ENCODE peak calls at places on chromosome 14, in nine cellular contexts. G, X, H, I, D, R, J, A and W are unnamed samples.

GRCh38 chr14:49303952-49304516 is 282.1 kb downstream of the RPS29 start:
- DNase-seq in X (peak), A (peak), D (peak), R (no peak), H (no peak), I (peak), J (no peak), G (no peak), W (no peak)

GRCh38 chr14:55731881-55732498 is 152.0 kb downstream of the KTN1 start:
- DNase-seq in R (no peak), D (no peak), H (peak), J (no peak), X (peak), I (peak), A (peak), G (no peak), W (no peak)

GRCh38 chr14:72888636-72889201 is 5.2 kb downstream of the DPF3 start:
- DNase-seq in I (peak), G (no peak), H (no peak), D (peak), J (no peak), R (no peak), X (no peak), A (no peak), W (no peak)

GRCh38 chr14:64993263-64993662 is 6.6 kb downstream of the FNTB start:
- DNase-seq in A (no peak), H (no peak), R (no peak), D (no peak), X (no peak), G (no peak), J (no peak), I (no peak), W (no peak)

GRCh38 chr14:94370524-94370910 is 17.9 kb downstream of the SERPINA1 start:
- DNase-seq in X (no peak), J (no peak), H (peak), I (no peak), A (no peak), R (no peak), G (peak), D (no peak), W (no peak)

GRCh38 chr14:100429537-100429936 is 106.4 kb downstream of the SLC25A47 start:
- DNase-seq in I (no peak), X (no peak), D (no peak), G (peak), R (no peak), A (no peak), J (no peak), H (no peak), W (no peak)

GRCh38 chr14:68780358-68781160 is 12.3 kb downstream of the ZFP36L1 start:
- DNase-seq in D (no peak), H (peak), G (peak), J (peak), I (peak), A (peak), R (no peak), X (no peak), W (no peak)

GRCh38 chr14:49972199-49972671 is 79.4 kb downstream of the ARF6 start:
- DNase-seq in R (peak), X (no peak), H (peak), J (peak), A (peak), D (peak), G (no peak), I (peak), W (no peak)

GRCh38 chr14:50944647-50945413 is 547 bp upstream of the PYGL start:
- DNase-seq in I (peak), R (peak), D (no peak), J (no peak), A (peak), H (peak), G (peak), X (peak), W (no peak)

GRCh38 chr14:102825307-102826095 is 48.3 kb downstream of the TRAF3 start:
- DNase-seq in A (no peak), R (no peak), J (no peak), G (no peak), X (no peak), D (no peak), I (no peak), H (no peak), W (no peak)

GRCh38 chr14:22541721-22542120 is 47.3 kb downstream of the DAD1 start:
- DNase-seq in R (no peak), X (no peak), J (no peak), H (no peak), A (no peak), G (no peak), I (no peak), D (no peak), W (no peak)

GRCh38 chr14:22540811-22541360 is 48.1 kb downstream of the DAD1 start:
- DNase-seq in D (no peak), J (no peak), I (no peak), G (no peak), H (no peak), A (no peak), R (no peak), X (no peak), W (no peak)

GRCh38 chr14:22538671-22539228 is 50.3 kb downstream of the DAD1 start:
- DNase-seq in X (no peak), R (no peak), J (no peak), G (no peak), H (no peak), A (no peak), I (no peak), D (no peak), W (no peak)

GRCh38 chr14:22540286-22540685 is 48.7 kb downstream of the DAD1 start:
- DNase-seq in G (no peak), A (no peak), R (no peak), J (no peak), H (no peak), I (no peak), D (no peak), X (no peak), W (no peak)

DNA sequence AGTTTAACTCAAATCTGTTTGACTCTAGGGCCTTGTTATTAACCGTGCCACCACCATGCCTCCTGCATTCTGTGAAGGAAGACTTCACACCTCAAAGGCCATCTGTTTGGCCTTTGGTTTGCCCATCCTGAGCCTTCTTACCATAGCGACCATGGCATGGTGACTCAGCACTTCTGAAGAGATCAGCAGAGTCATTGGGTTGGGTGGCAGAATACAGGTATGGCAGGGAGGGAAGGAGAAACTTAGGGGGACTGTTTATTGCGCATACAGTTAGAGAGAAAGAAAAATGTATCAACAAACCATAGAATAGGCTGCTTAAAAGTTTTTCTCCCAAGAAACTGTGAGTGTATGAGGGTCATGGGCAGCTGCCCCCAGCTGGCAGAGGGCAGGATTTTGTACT is 49.2 kb downstream of the DAD1 start:
- DNase-seq in R (no peak), X (no peak), I (no peak), H (no peak), G (no peak), J (no peak), D (no peak), A (no peak), W (no peak)
- H3K4me3 ChIP-seq in R (no peak), X (no peak), I (no peak), H (no peak), G (no peak), J (no peak), D (no peak), A (no peak), W (no peak)

GRCh38 chr14:29521526-29522137 is 406.0 kb downstream of the PRKD1 start:
- DNase-seq in J (no peak), D (no peak), R (no peak), H (no peak), A (no peak), I (peak), G (no peak), X (no peak), W (no peak)

GRCh38 chr14:29518335-29518734 is 409.3 kb downstream of the PRKD1 start:
- DNase-seq in H (no peak), I (peak), J (peak), X (no peak), A (no peak), D (no peak), G (no peak), R (no peak), W (no peak)
- TF ChIP-seq CTCF in H (no peak), I (peak), J (peak), X (peak), A (peak), D (no peak), G (no peak), R (peak), W (no peak)

GRCh38 chr14:95876769-95877490 is at the start of gene TUNAR:
- DNase-seq in J (no peak), D (no peak), H (no peak), R (no peak), X (no peak), A (no peak), I (no peak), G (no peak), W (no peak)
- H3K4me3 ChIP-seq in J (no peak), D (no peak), H (peak), R (no peak), X (peak), A (no peak), I (no peak), G (peak), W (no peak)

GRCh38 chr14:92559486-92559885 is 45.9 kb downstream of the RIN3 start:
- DNase-seq in I (no peak), J (no peak), D (no peak), G (no peak), R (no peak), X (no peak), H (no peak), A (no peak), W (no peak)

GRCh38 chr14:92557544-92557912 is 43.9 kb downstream of the RIN3 start:
- DNase-seq in R (no peak), D (no peak), G (no peak), I (no peak), X (no peak), J (no peak), H (no peak), A (no peak), W (no peak)

GRCh38 chr14:92556863-92557543 is 43.4 kb downstream of the RIN3 start:
- DNase-seq in X (no peak), D (no peak), J (no peak), H (no peak), R (no peak), G (no peak), A (no peak), I (no peak), W (no peak)

GRCh38 chr14:92560106-92560865 is 46.7 kb downstream of the RIN3 start:
- DNase-seq in J (no peak), X (peak), R (no peak), I (no peak), D (no peak), G (no peak), H (no peak), A (no peak), W (no peak)

GRCh38 chr14:92558319-92558718 is 44.7 kb downstream of the RIN3 start:
- DNase-seq in H (no peak), I (no peak), X (no peak), J (no peak), R (no peak), A (no peak), D (no peak), G (no peak), W (no peak)
- TF ChIP-seq CTCF in H (no peak), I (no peak), X (no peak), J (no peak), R (no peak), A (no peak), D (no peak), G (no peak), W (peak)

DNA sequence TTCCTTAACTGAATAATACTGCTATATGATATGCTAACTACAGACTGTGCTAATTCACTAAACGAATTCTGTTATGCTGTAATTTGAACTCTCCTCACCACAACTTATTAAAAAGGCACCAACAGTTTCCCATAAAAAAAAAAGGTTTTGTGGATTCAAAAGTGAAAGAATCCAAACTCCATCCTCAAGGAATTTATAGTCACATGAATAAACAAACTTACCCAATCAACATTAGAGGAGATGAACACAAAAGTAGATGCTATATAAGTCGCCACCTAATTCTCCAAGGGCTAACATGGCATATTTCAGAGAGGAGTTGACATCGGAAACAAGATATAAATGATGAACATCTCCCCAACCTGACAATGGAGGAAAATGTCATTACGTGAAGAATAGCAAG is 265.4 kb upstream of the PRKD1 start:
- DNase-seq in R (no peak), I (no peak), H (no peak), J (no peak), G (no peak), A (no peak), D (no peak), X (no peak), W (no peak)
- H3K4me3 ChIP-seq in R (no peak), I (no peak), H (no peak), J (no peak), G (no peak), A (no peak), D (no peak), X (no peak), W (no peak)